ENCODE peak calls at places on chromosomes 11 and 22, in seven cellular contexts. P is heart right ventricle; Q is NCI-H1105 treated with DMSO at 0.1 percent for 48 hours; Y is lung; W is HAP-1; D is activated CD4-positive, CD25-positive, alpha-beta regulatory T cell treated with anti-CD3 and anti-CD28 coated beads, Interleukin-2, amount 50 U/mL, for 16 hours; A is H54. R is an unnamed sample.

GRCh38 chr11:11382858-11383532 is 29.9 kb upstream of the CSNK2A3 start:
- DNase-seq in Q (peak), D (no peak), W (no peak), P (no peak), A (peak), Y (no peak), R (peak)

GRCh38 chr11:49202287-49202976 is 6.0 kb downstream of the FOLH1 start:
- DNase-seq in D (no peak), Q (no peak), A (no peak), W (no peak), Y (no peak), P (no peak), R (no peak)

GRCh38 chr22:48703265-48703941 is 1124.3 kb downstream of the BRD1 start:
- DNase-seq in A (no peak), W (no peak), Q (no peak), Y (no peak), D (no peak), P (no peak), R (no peak)

GRCh38 chr11:106466441-106467190 is 389.2 kb downstream of the AASDHPPT start:
- DNase-seq in P (no peak), Y (no peak), D (no peak), A (no peak), W (no peak), Q (no peak), R (no peak)

GRCh38 chr11:1029686-1030085 is 6.8 kb downstream of the MUC6 start:
- DNase-seq in W (no peak), Y (no peak), D (no peak), A (no peak), P (no peak), Q (no peak), R (no peak)

GRCh38 chr22:38862375-38863329 is 9.4 kb downstream of the CBX6 start:
- DNase-seq in Q (no peak), P (no peak), W (no peak), Y (no peak), D (no peak), A (no peak), R (no peak)

GRCh38 chr11:115226556-115226955 is 277.7 kb downstream of the CADM1 start:
- DNase-seq in D (no peak), P (no peak), A (peak), W (no peak), Y (peak), Q (no peak), R (no peak)

GRCh38 chr11:9016916-9017642 is 13.3 kb upstream of the NRIP3 start:
- DNase-seq in Y (no peak), W (no peak), D (no peak), Q (no peak), A (no peak), P (no peak), R (peak)

GRCh38 chr22:21982338-21982965 is at the start of gene TOP3B:
- DNase-seq in Y (peak), P (peak), Q (peak), D (peak), W (peak), A (peak), R (peak)

GRCh38 chr11:63869686-63870085 is 30.8 kb downstream of the MARK2 start:
- DNase-seq in D (no peak), W (no peak), P (no peak), A (no peak), Y (no peak), Q (no peak), R (no peak)

GRCh38 chr11:76625787-76626186 is 44.8 kb downstream of the LRRC32 start:
- DNase-seq in Q (no peak), Y (no peak), P (no peak), A (no peak), W (no peak), D (no peak), R (no peak)

R was measured in DMS153.